ENCODE peak calls at places on chromosomes 2 and 18, in ten cellular contexts. N is adrenal gland; J is left ventricle myocardium inferior; B is CD8-positive, alpha-beta memory T cell; I is H1; W is WERI-Rb-1; H is kidney; U is heart right ventricle; T is GM23338; K is brain microvascular endothelial cell. Q is an unnamed sample.

GRCh38 chr2:188291142-188291616 is 495 bp upstream of the GULP1 start:
- DNase-seq in N (peak), H (no peak), I (no peak), U (no peak), J (peak), T (no peak), B (no peak), K (no peak), W (no peak), Q (no peak)

GRCh38 chr2:180907731-180908130 is 72.7 kb upstream of the UBE2E3 start:
- DNase-seq in I (no peak), H (no peak), N (no peak), W (no peak), K (peak), J (no peak), U (no peak), T (no peak), B (no peak), Q (no peak)

GRCh38 chr2:168137510-168138180 is 109.8 kb downstream of the STK39 start:
- DNase-seq in T (peak), H (no peak), K (no peak), I (no peak), U (no peak), N (no peak), W (no peak), J (no peak), B (no peak), Q (no peak)

GRCh38 chr2:4168834-4169233 is 465.5 kb downstream of the DCDC2C start:
- DNase-seq in H (no peak), W (no peak), J (no peak), U (no peak), K (no peak), N (no peak), T (peak), B (no peak), I (no peak), Q (no peak)

GRCh38 chr2:15939556-15939853 is 845 bp upstream of the MYCN start:
- DNase-seq in B (no peak), T (no peak), U (no peak), H (peak), K (no peak), N (no peak), W (no peak), I (no peak), J (peak), Q (no peak)

GRCh38 chr2:111227716-111228141 is 107.0 kb downstream of the BCL2L11 start:
- DNase-seq in I (no peak), T (peak), W (no peak), K (peak), H (no peak), U (no peak), B (no peak), J (no peak), N (no peak), Q (no peak)

GRCh38 chr2:197108758-197109157 is 182.3 kb upstream of the PGAP1 start:
- DNase-seq in T (no peak), K (peak), W (no peak), H (peak), B (no peak), U (peak), J (peak), I (no peak), N (peak), Q (peak)

GRCh38 chr2:239910404-239910803 is 114.7 kb downstream of the NDUFA10 start:
- DNase-seq in N (no peak), B (no peak), K (no peak), U (no peak), I (no peak), W (no peak), J (no peak), T (no peak), H (no peak), Q (no peak)

GRCh38 chr18:63476666-63477065 is at the start of gene SERPINB5:
- DNase-seq in T (no peak), B (no peak), W (no peak), U (no peak), H (no peak), N (no peak), K (no peak), J (no peak), I (no peak), Q (no peak)

GRCh38 chr2:18047896-18048657 is 169.6 kb downstream of the KCNS3 start:
- DNase-seq in N (no peak), H (no peak), I (no peak), K (no peak), B (no peak), T (no peak), W (no peak), J (no peak), U (peak), Q (no peak)

GRCh38 chr2:25524507-25524906 is 148.9 kb downstream of the DTNB start:
- DNase-seq in W (no peak), K (no peak), J (no peak), B (no peak), H (no peak), N (no peak), I (no peak), T (no peak), U (no peak), Q (no peak)

GRCh38 chr2:193837368-193837767 is 1642.6 kb upstream of the TMEFF2 start:
- DNase-seq in U (no peak), H (no peak), T (no peak), N (no peak), W (no peak), K (no peak), I (no peak), B (no peak), J (no peak), Q (no peak)

GRCh38 chr18:79914614-79915160 is 36.8 kb downstream of the SLC66A2 start:
- DNase-seq in H (peak), B (peak), K (no peak), T (no peak), W (no peak), U (no peak), N (peak), I (no peak), J (no peak), Q (no peak)

GRCh38 chr2:236664131-236664530 is 94.5 kb downstream of the ACKR3 start:
- DNase-seq in H (no peak), I (no peak), K (no peak), B (no peak), J (no peak), U (no peak), W (no peak), T (no peak), N (no peak), Q (no peak)

GRCh38 chr18:4987452-4988405 is 209.3 kb downstream of the AKAIN1 start:
- DNase-seq in K (no peak), T (peak), N (no peak), U (no peak), W (no peak), I (no peak), H (no peak), J (no peak), B (no peak), Q (no peak)

GRCh38 chr18:58858591-58859468 is 5.8 kb upstream of the ZNF532 start:
- DNase-seq in B (no peak), W (no peak), I (no peak), U (peak), N (peak), J (no peak), K (no peak), T (no peak), H (no peak), Q (no peak)

GRCh38 chr2:188852752-188853151 is 121.4 kb upstream of the COL3A1 start:
- DNase-seq in I (no peak), U (no peak), N (no peak), W (no peak), K (no peak), T (no peak), B (no peak), J (no peak), H (no peak), Q (no peak)

GRCh38 chr2:152369176-152369860 is 34.3 kb downstream of the FMNL2 start:
- DNase-seq in N (no peak), I (no peak), W (no peak), T (no peak), B (no peak), K (peak), U (no peak), J (no peak), H (no peak), Q (no peak)

GRCh38 chr2:27356056-27356381 is 545 bp downstream of the GTF3C2 start:
- DNase-seq in U (no peak), W (peak), N (peak), H (peak), B (no peak), K (peak), I (no peak), J (no peak), T (peak), Q (no peak)

GRCh38 chr2:188787661-188788044 is 186.5 kb upstream of the COL3A1 start:
- DNase-seq in J (no peak), U (no peak), H (no peak), N (no peak), B (no peak), I (no peak), T (no peak), K (peak), W (no peak), Q (no peak)

GRCh38 chr18:75823376-75823950 is 396.0 kb upstream of the SMIM21 start:
- DNase-seq in H (no peak), I (no peak), J (no peak), T (no peak), U (no peak), N (no peak), W (no peak), K (no peak), B (no peak), Q (no peak)

GRCh38 chr2:45013229-45014015 is 4.2 kb upstream of the SIX2 start:
- DNase-seq in U (no peak), N (no peak), T (peak), I (no peak), W (no peak), B (no peak), K (no peak), J (no peak), H (no peak), Q (no peak)

GRCh38 chr2:73561422-73561821 is 80.8 kb downstream of the NAT8 start:
- DNase-seq in H (no peak), I (no peak), J (no peak), U (no peak), B (no peak), T (no peak), K (no peak), W (no peak), N (no peak), Q (no peak)

GRCh38 chr18:27887287-27887686 is 289.6 kb downstream of the CDH2 start:
- DNase-seq in B (no peak), H (no peak), I (no peak), T (no peak), W (no peak), U (no peak), K (no peak), J (no peak), N (no peak), Q (no peak)

GRCh38 chr2:122329266-122329665 is 573.8 kb downstream of the TSN start:
- DNase-seq in U (no peak), T (no peak), K (no peak), B (no peak), W (no peak), I (no peak), N (no peak), J (no peak), H (no peak), Q (no peak)

GRCh38 chr2:122481717-122482116 is 726.3 kb downstream of the TSN start:
- DNase-seq in H (no peak), J (no peak), I (no peak), T (no peak), B (no peak), N (no peak), K (no peak), U (no peak), W (no peak), Q (no peak)

GRCh38 chr2:215693269-215693998 is 257.6 kb upstream of the FN1 start:
- DNase-seq in J (no peak), K (peak), B (no peak), W (no peak), I (no peak), U (no peak), T (no peak), N (no peak), H (no peak), Q (no peak)

GRCh38 chr2:126614529-126615279 is 41.3 kb upstream of the GYPC start:
- DNase-seq in H (no peak), T (no peak), J (no peak), U (no peak), W (no peak), K (peak), B (no peak), I (no peak), N (no peak), Q (no peak)

GRCh38 chr2:222797308-222797707 is 63.5 kb upstream of the ACSL3 start:
- DNase-seq in T (peak), W (no peak), B (no peak), H (no peak), U (no peak), N (no peak), K (no peak), J (no peak), I (no peak), Q (no peak)

GRCh38 chr2:64987001-64987962 is 1.9 kb upstream of the SLC1A4 start:
- DNase-seq in H (no peak), U (no peak), N (no peak), W (no peak), J (no peak), I (no peak), B (no peak), T (no peak), K (peak), Q (no peak)

GRCh38 chr2:169426069-169426663 is 53.1 kb upstream of the BBS5 start:
- DNase-seq in W (no peak), H (no peak), T (no peak), J (no peak), U (no peak), I (no peak), K (no peak), N (no peak), B (no peak), Q (no peak)

GRCh38 chr18:67517224-67517765 is 775 bp upstream of the DSEL start:
- DNase-seq in H (peak), I (no peak), K (no peak), W (no peak), U (peak), B (no peak), T (peak), N (peak), J (peak), Q (no peak)

GRCh38 chr18:35143615-35144596 is 96.9 kb upstream of the ZNF397 start:
- DNase-seq in K (peak), I (peak), N (peak), T (peak), H (no peak), B (peak), U (peak), J (no peak), W (peak), Q (peak)

GRCh38 chr2:134490535-134490934 is 228.3 kb downstream of the TMEM163 start:
- DNase-seq in I (no peak), T (no peak), W (no peak), H (no peak), J (no peak), N (no peak), K (no peak), B (no peak), U (no peak), Q (no peak)

GRCh38 chr2:34316788-34317187 is 717.7 kb upstream of the FAM98A start:
- DNase-seq in J (no peak), I (no peak), W (no peak), H (no peak), K (no peak), T (no peak), U (no peak), N (no peak), B (no peak), Q (no peak)

GRCh38 chr2:215522237-215522636 is 86.4 kb upstream of the FN1 start:
- DNase-seq in W (no peak), H (no peak), U (no peak), T (no peak), B (no peak), N (no peak), I (no peak), J (no peak), K (no peak), Q (no peak)

GRCh38 chr2:172726172-172726735 is 9.4 kb upstream of the RAPGEF4 start:
- DNase-seq in W (no peak), I (no peak), K (no peak), H (no peak), N (no peak), B (no peak), J (no peak), U (no peak), T (no peak), Q (no peak)

GRCh38 chr2:231785413-231785812 is 832 bp upstream of the COPS7B start:
- DNase-seq in J (no peak), H (no peak), I (no peak), N (no peak), B (no peak), T (no peak), U (no peak), K (no peak), W (no peak), Q (no peak)
- H3K27ac ChIP-seq in J (peak), H (no peak), I (peak), N (peak), B (peak), T (peak), U (no peak), K (no peak), W (no peak), Q (no peak)

GRCh38 chr2:205197468-205198129 is 484.7 kb upstream of the NRP2 start:
- DNase-seq in U (peak), I (no peak), J (no peak), H (no peak), K (no peak), B (peak), N (no peak), T (peak), W (no peak), Q (no peak)
- H3K27ac ChIP-seq in U (no peak), I (peak), J (peak), H (no peak), K (no peak), B (no peak), N (no peak), T (peak), W (no peak), Q (no peak)

DNA sequence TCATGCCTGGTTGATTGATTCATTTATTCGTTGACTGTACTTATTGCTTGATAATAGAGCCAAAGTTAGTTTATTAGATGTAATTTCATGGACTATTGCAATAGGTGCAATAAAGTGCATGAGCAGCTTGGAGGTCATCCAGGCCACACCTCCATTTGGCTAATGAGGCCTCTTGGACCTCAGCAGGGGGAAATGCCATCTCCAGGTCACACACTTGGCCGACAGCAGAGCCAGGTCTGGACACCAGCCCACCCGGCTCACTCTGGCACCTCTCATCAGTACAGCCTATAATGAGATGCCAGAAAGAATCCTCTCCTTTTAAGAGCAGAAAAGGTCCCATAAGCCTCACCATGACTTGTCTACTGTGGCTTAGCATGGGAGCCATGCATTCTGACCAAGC is 71.2 kb upstream of the AFF3 start:
- DNase-seq in N (no peak), B (no peak), K (no peak), J (peak), I (no peak), W (no peak), T (no peak), H (peak), U (peak), Q (no peak)
- H3K27ac ChIP-seq in N (no peak), B (no peak), K (no peak), J (peak), I (no peak), W (no peak), T (no peak), H (no peak), U (no peak), Q (no peak)

DNA sequence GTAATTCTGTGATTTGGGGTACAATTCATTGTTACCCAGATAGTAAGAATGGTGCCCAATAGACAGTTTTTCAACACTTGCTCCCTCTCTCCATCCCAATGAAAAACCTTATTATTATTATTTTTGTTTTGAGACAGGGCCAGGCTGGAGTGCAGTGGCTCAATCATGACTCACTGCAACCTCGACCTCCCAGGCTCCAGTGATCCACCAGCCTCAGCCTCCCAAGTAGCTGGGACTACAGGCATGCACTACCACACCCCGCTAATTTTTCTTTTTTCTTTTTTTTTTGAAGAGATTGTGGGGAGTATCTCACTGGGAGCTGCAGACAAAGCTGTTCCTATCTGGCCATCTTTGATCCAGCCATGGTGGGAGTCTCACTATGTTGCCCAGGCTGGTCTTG is 7.2 kb downstream of the TGFA start:
- DNase-seq in N (no peak), U (no peak), K (no peak), I (no peak), B (no peak), T (no peak), J (no peak), H (no peak), W (no peak), Q (no peak)
- H3K27ac ChIP-seq in N (no peak), U (no peak), K (no peak), I (no peak), B (no peak), T (no peak), J (no peak), H (no peak), W (no peak), Q (no peak)

GRCh38 chr2:217839073-217839749 is 163.6 kb downstream of the TNS1 start:
- DNase-seq in B (no peak), I (no peak), W (no peak), T (no peak), U (no peak), K (no peak), J (no peak), H (peak), N (no peak), Q (no peak)
- H3K27ac ChIP-seq in B (no peak), I (no peak), W (no peak), T (no peak), U (peak), K (no peak), J (peak), H (no peak), N (peak), Q (peak)

GRCh38 chr2:200051621-200051945 is 96.2 kb downstream of the MAIP1 start:
- DNase-seq in N (no peak), W (no peak), T (no peak), B (no peak), U (no peak), I (no peak), K (no peak), J (no peak), H (no peak), Q (no peak)

GRCh38 chr2:200052627-200053026 is 97.2 kb downstream of the MAIP1 start:
- DNase-seq in W (no peak), N (no peak), B (no peak), K (no peak), H (no peak), T (no peak), U (no peak), I (no peak), J (no peak), Q (no peak)

GRCh38 chr2:200056105-200056504 is 100.7 kb downstream of the MAIP1 start:
- DNase-seq in J (no peak), I (no peak), W (no peak), B (no peak), N (no peak), K (no peak), U (no peak), T (no peak), H (no peak), Q (no peak)

GRCh38 chr2:200050921-200051620 is 95.7 kb downstream of the MAIP1 start:
- DNase-seq in I (no peak), W (peak), J (no peak), K (no peak), H (no peak), U (no peak), T (no peak), N (no peak), B (no peak), Q (no peak)

GRCh38 chr2:200054681-200055468 is 99.5 kb downstream of the MAIP1 start:
- DNase-seq in H (no peak), K (no peak), I (peak), N (no peak), J (no peak), W (peak), U (no peak), B (no peak), T (peak), Q (no peak)
- H3K27ac ChIP-seq in H (no peak), K (no peak), I (no peak), N (no peak), J (no peak), W (no peak), U (no peak), B (no peak), T (no peak), Q (no peak)

DNA sequence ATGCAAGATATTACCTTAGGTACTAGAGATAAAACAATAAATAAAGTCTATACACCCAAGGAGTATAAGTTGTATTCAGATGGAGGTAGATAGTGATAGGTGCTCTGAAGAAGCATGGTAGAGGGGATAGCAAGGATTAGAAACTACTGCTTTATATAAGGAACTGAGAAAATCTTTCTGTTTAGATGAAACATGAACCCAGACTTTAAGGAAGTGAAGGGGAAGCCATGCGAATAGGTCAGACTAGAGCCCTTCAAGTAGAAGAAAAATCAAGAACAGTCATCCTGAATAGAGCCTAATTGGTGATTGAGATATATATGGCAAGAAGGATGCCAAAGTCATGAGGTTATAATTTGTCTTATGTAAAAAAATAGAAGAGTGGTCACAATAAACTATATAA is 900.1 kb downstream of the MBD2 start:
- DNase-seq in J (no peak), N (no peak), U (no peak), I (no peak), T (no peak), K (no peak), H (no peak), W (no peak), B (no peak), Q (no peak)
- H3K27ac ChIP-seq in J (no peak), N (no peak), U (no peak), I (no peak), T (no peak), K (no peak), H (no peak), W (no peak), B (no peak), Q (no peak)

Q was measured in substantia nigra.